ENCODE peak calls at places on chromosomes 2 and 18, in four cellular contexts. G, H, B and T are unnamed samples.

GRCh38 chr2:176445831-176446433 is 176.7 kb downstream of the MTX2 start:
- DNase-seq in G (no peak), B (no peak), H (no peak), T (no peak)

GRCh38 chr2:211816739-211817138 is 721.9 kb downstream of the ERBB4 start:
- DNase-seq in H (no peak), B (no peak), G (no peak), T (no peak)

GRCh38 chr2:219296142-219296541 is 13.1 kb downstream of the PTPRN start:
- DNase-seq in H (no peak), G (no peak), B (no peak), T (no peak)

GRCh38 chr2:189836644-189837043 is 52.4 kb downstream of the PMS1 start:
- DNase-seq in H (no peak), G (peak), B (no peak), T (no peak)

GRCh38 chr2:70553584-70554337 is at the start of gene TGFA:
- DNase-seq in H (peak), B (peak), G (peak), T (peak)

GRCh38 chr2:121561617-121562268 is 31.1 kb downstream of the RNU4ATAC start:
- DNase-seq in B (no peak), G (no peak), H (no peak), T (no peak)

GRCh38 chr2:19201911-19202310 is 156.5 kb downstream of the OSR1 start:
- DNase-seq in B (no peak), H (no peak), G (no peak), T (no peak)

GRCh38 chr18:54240629-54241107 is 16.2 kb upstream of the MBD2 start:
- DNase-seq in B (peak), H (peak), G (no peak), T (no peak)

GRCh38 chr2:99404039-99404799 is 67.0 kb downstream of the EIF5B start:
- DNase-seq in B (no peak), G (no peak), H (no peak), T (no peak)

GRCh38 chr18:11767329-11767728 is 78.3 kb downstream of the GNAL start:
- DNase-seq in H (no peak), G (no peak), B (no peak), T (no peak)

GRCh38 chr2:179132076-179132475 is 82.1 kb upstream of the CCDC141 start:
- DNase-seq in H (no peak), G (no peak), B (no peak), T (no peak)

GRCh38 chr2:197008229-197008628 is 81.7 kb upstream of the PGAP1 start:
- DNase-seq in G (no peak), B (no peak), H (no peak), T (no peak)

GRCh38 chr2:134489732-134490384 is 228.9 kb downstream of the TMEM163 start:
- DNase-seq in H (no peak), B (no peak), G (no peak), T (no peak)

GRCh38 chr2:134490535-134490934 is 228.3 kb downstream of the TMEM163 start:
- DNase-seq in H (no peak), G (no peak), B (no peak), T (no peak)

GRCh38 chr2:134493797-134494196 is 225.0 kb downstream of the TMEM163 start:
- DNase-seq in G (no peak), H (no peak), B (no peak), T (no peak)

GRCh38 chr2:134491796-134492441 is 226.9 kb downstream of the TMEM163 start:
- DNase-seq in H (no peak), G (peak), B (peak), T (peak)

DNA sequence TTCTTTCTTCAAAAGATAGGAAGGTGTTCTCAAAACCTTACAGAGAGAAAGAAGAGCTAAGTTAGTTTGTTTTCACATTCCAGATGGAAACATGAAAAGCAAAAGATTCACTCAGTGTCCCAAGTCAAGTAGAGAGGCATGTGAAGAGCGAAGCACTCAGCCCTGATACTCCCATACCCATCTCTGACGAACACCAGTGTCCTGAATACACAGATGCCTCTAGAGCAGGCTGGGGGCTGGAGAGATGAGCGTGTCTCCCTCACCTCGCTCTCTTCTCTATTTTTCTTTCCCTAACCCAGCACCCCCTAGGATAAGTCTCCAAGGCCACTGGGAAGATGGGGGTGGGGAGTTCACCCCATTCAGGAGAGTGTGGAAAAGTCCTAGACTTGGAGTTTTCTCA is 227.8 kb downstream of the TMEM163 start:
- DNase-seq in B (no peak), G (no peak), H (no peak), T (no peak)
- TF ChIP-seq CTCF in B (no peak), G (no peak), H (no peak), T (no peak)

DNA sequence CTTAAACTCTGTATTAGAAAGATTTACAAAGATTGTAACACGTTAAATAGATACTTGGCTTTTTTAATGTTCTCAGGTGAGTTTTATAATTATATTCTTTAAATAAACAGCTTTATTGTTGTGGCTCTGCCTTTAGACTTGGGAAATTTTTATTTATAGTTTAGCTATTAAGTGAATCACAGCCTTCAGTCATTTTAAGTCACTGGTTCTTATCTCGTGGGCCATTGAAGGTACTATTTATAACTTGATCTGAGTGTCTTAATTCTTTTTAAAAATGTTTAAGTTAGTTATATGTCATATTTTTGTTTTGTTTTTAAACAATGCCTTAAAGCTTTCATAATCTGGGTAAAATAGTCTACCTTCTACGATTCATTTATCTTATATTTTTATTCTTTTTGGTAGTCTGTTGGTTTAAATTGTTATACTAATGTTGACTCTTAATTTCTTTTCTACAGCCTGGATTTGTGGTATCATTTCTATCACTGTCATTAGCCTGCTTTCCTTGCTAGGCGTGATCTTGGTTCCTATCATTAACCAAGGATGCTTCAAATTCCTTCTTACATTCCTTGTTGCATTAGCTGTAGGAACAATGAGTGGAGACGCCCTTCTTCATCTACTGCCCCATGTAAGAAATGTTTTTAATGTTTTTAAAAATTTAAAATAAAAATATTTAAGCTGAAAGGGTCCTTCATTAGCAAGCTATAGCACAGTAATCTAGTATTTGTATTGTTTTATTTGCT is 49.3 kb downstream of the SLC39A10 start:
- DNase-seq in G (no peak), H (no peak), B (no peak), T (no peak)
- H3K27ac ChIP-seq in G (no peak), H (no peak), B (no peak), T (no peak)

DNA sequence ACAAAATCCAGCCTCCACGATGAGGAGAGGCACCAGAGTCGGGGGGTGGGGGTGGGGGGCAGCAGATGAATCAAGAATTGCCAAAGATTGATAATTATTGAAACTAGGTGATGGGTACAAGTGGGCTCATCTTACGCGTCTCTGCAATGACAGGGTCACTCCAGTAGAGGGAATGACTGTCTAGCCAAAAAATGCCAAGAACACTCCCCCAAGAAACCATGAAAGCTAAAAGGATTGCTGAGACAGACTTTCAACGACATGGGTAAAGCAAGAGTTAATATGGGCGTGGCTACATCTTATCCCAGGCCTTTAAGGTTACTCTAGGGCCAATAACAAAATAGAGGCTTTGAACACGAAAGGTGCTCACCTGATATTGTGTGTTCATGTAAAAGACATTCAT is 86.5 kb downstream of the STK39 start:
- DNase-seq in B (no peak), G (peak), H (no peak), T (no peak)
- TF ChIP-seq CTCF in B (no peak), G (peak), H (no peak), T (no peak)

GRCh38 chr2:68771211-68771721 is 36.7 kb downstream of the ARHGAP25 start:
- DNase-seq in B (no peak), G (no peak), H (peak), T (no peak)

GRCh38 chr2:68769586-68770270 is 35.1 kb downstream of the ARHGAP25 start:
- DNase-seq in B (no peak), H (no peak), G (no peak), T (no peak)

GRCh38 chr2:68774569-68775271 is 40.1 kb downstream of the ARHGAP25 start:
- DNase-seq in G (no peak), B (no peak), H (peak), T (peak)

GRCh38 chr2:68770271-68771111 is 35.9 kb downstream of the ARHGAP25 start:
- DNase-seq in B (no peak), H (no peak), G (no peak), T (no peak)

DNA sequence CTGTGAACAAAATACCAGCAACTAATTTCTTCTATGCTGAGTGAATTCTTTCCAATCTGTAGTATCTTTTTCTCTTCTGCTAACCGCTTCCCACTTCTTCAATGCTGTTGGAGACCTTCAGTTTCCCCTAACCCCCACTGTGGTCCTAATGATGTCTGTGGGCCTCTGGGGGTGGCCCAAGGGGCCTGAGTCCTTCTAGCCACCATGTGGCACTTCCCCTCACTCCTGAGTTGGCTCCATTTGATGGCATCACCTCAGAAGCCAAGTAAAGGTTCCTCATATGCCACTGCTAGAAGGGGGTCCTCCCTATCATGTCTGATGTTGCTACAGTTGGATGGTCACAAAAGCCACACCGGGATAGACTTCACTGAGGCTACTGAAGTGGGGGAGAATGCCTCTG is 37.5 kb downstream of the ARHGAP25 start:
- DNase-seq in G (no peak), B (no peak), H (no peak), T (no peak)
- H3K27ac ChIP-seq in G (no peak), B (no peak), H (peak), T (peak)

DNA sequence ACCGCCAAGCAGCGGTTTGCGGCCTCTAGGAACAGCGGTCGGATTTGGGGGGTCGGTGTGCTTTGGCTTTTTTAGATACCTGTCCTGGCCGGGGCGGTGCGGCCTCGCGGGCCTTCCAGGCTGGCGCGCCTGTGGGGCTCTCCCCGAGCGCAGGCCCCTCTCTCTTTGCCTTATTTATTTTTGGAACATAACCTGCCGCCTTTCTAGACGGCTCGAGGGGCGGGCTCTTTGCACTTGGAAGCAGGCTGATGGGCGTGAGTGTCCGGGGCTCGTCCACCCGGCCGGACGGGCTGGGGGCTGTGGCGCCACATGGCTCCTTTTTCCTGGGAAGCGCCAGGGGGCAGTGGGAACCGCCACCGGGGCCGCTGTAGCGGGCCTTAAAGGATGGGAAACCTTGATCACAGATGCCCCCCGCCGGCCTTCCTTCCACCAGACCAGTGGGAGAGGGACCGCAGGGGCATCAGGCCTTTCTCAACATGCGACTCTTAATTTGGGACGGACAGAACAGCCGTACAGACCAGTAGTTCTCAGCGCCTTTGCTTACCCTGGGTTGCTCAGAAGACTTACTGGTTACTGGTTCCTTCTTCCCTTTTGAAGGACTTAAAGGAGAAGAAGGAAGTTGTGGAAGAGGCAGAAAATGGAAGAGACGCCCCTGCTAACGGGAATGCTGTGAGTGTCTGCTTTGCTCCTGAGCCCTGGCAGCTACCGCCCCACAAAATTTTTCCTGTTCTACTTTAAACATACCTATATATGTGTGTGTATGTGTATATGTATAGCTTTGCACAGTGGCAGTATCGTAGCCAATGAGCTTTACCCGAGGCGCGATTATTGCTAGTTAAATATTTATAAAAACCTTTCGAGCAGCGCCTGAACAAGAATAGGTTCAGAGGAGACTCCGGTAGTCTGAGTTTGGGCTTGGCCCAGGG is 2.7 kb downstream of the PTMA start:
- DNase-seq in B (no peak), H (peak), G (no peak), T (peak)
- TF ChIP-seq CTCF in B (no peak), H (no peak), G (no peak), T (no peak)

GRCh38 chr2:119715409-119716295 is 36.7 kb downstream of the TMEM177 start:
- DNase-seq in G (no peak), B (no peak), H (no peak), T (no peak)

GRCh38 chr2:119711352-119711751 is 32.4 kb downstream of the TMEM177 start:
- DNase-seq in G (no peak), H (no peak), B (no peak), T (no peak)

GRCh38 chr2:119710281-119710680 is 31.3 kb downstream of the TMEM177 start:
- DNase-seq in H (no peak), G (no peak), B (no peak), T (no peak)

GRCh38 chr2:119712571-119712970 is 33.6 kb downstream of the TMEM177 start:
- DNase-seq in H (no peak), B (no peak), G (no peak), T (no peak)

GRCh38 chr2:119713819-119714490 is 35.0 kb downstream of the TMEM177 start:
- DNase-seq in H (no peak), B (no peak), G (no peak), T (no peak)
- H3K27ac ChIP-seq in H (no peak), B (no peak), G (no peak), T (no peak)